ENCODE peak calls at places on chromosomes 6 and 20, in five cellular contexts. Y, M, R, G and S are unnamed samples.
A peak's percentile ranks its signal among the peaks of the same experiment; 100 is the strongest.

GRCh38 chr6:125546827-125547226 is 202.6 kb upstream of the HEY2 start:
- DNase-seq in Y (peak; percentile 21), M (no peak), R (peak; percentile 31), G (no peak), S (no peak)

GRCh38 chr6:25415701-25416100 is 136.5 kb downstream of the CARMIL1 start:
- DNase-seq in Y (no peak), M (no peak), R (no peak), G (no peak), S (no peak)

GRCh38 chr6:1267057-1267732 is 44.7 kb upstream of the FOXQ1 start:
- DNase-seq in Y (peak; percentile 67), M (no peak), R (no peak), G (no peak), S (no peak)

GRCh38 chr20:13915244-13915643 is 75.2 kb downstream of the SEL1L2 start:
- DNase-seq in Y (no peak), M (no peak), R (no peak), G (no peak), S (no peak)

GRCh38 chr6:33983109-33983475 is 162.8 kb downstream of the GRM4 start:
- DNase-seq in Y (peak; percentile 83), M (peak; percentile 51), R (no peak), G (no peak), S (no peak)

GRCh38 chr6:142810952-142811514 is 133.9 kb downstream of the HIVEP2 start:
- DNase-seq in Y (no peak), M (no peak), R (no peak), G (no peak), S (no peak)

GRCh38 chr6:15663057-15663638 is 320 bp upstream of the DTNBP1 start:
- DNase-seq in Y (peak; percentile 38), M (no peak), R (peak; percentile 63), G (no peak), S (peak; percentile 92)

GRCh38 chr20:56428388-56428787 is 16.3 kb downstream of the CASS4 start:
- DNase-seq in Y (no peak), M (no peak), R (no peak), G (no peak), S (no peak)

GRCh38 chr6:27650620-27651370 is 177.9 kb upstream of the ZNF184 start:
- DNase-seq in Y (peak; percentile 85), M (no peak), R (peak; percentile 63), G (peak; percentile 37), S (peak; percentile 74)

GRCh38 chr6:168192195-168192900 is 113.3 kb upstream of the FRMD1 start:
- DNase-seq in Y (no peak), M (no peak), R (no peak), G (no peak), S (no peak)

GRCh38 chr6:35691027-35691824 is 2.5 kb upstream of the FKBP5 start:
- DNase-seq in Y (no peak), M (peak; percentile 81), R (peak; percentile 95), G (no peak), S (no peak)

GRCh38 chr20:21272279-21272678 is 30.9 kb upstream of the XRN2 start:
- DNase-seq in Y (peak; percentile 25), M (no peak), R (peak; percentile 8), G (no peak), S (no peak)

GRCh38 chr20:57918546-57918945 is 208.7 kb upstream of the PMEPA1 start:
- DNase-seq in Y (no peak), M (no peak), R (no peak), G (no peak), S (no peak)

GRCh38 chr6:30743099-30744053 is 889 bp upstream of the FLOT1 start:
- DNase-seq in Y (peak; percentile 44), M (peak; percentile 86), R (peak; percentile 44), G (peak; percentile 62), S (no peak)

GRCh38 chr6:3217286-3217685 is 10.2 kb downstream of the TUBB2B start:
- DNase-seq in Y (no peak), M (no peak), R (no peak), G (no peak), S (no peak)

GRCh38 chr20:3871549-3872265 is 17.5 kb upstream of the PANK2 start:
- DNase-seq in Y (no peak), M (no peak), R (no peak), G (no peak), S (no peak)

GRCh38 chr20:63957004-63957689 is 931 bp upstream of the UCKL1 start:
- DNase-seq in Y (peak; percentile 75), M (peak; percentile 92), R (peak; percentile 58), G (peak; percentile 62), S (peak; percentile 71)

GRCh38 chr6:72418495-72418894 is 203.4 kb upstream of the KCNQ5 start:
- DNase-seq in Y (peak; percentile 71), M (no peak), R (peak; percentile 38), G (no peak), S (no peak)

GRCh38 chr6:129592516-129593232 is 117.3 kb downstream of the ARHGAP18 start:
- DNase-seq in Y (no peak), M (no peak), R (no peak), G (no peak), S (no peak)

GRCh38 chr20:58982406-58983114 is 1.5 kb downstream of the NELFCD start:
- DNase-seq in Y (no peak), M (no peak), R (no peak), G (no peak), S (no peak)

GRCh38 chr6:40583694-40584093 is 3.5 kb downstream of the LRFN2 start:
- DNase-seq in Y (no peak), M (no peak), R (no peak), G (no peak), S (no peak)

GRCh38 chr6:25579902-25580495 is 72.0 kb upstream of the SCGN start:
- DNase-seq in Y (no peak), M (no peak), R (no peak), G (no peak), S (no peak)